ENCODE peak calls at places on chromosomes 5 and 9, in six cellular contexts. F is H9, U is IMR-90, W is mesenchymal stem cell, E is H1, M is neuronal stem cell. V is an unnamed sample.

GRCh38 chr5:1882337-1883119 is at the start of gene IRX4:
- DNase-seq in F (peak), U (peak), W (no peak), E (no peak), M (no peak), V (peak)

GRCh38 chr5:124847907-124848306 is 101.5 kb upstream of the ZNF608 start:
- DNase-seq in F (no peak), U (no peak), W (no peak), E (no peak), M (no peak), V (no peak)

GRCh38 chr5:148791696-148792095 is 34.7 kb upstream of the ADRB2 start:
- DNase-seq in F (no peak), U (no peak), W (no peak), E (no peak), M (no peak), V (no peak)

GRCh38 chr5:98128271-98128670 is 645.2 kb upstream of the RGMB start:
- DNase-seq in F (no peak), U (no peak), W (no peak), E (no peak), M (no peak), V (no peak)

GRCh38 chr9:32783168-32783891 is at the start of gene TMEM215:
- DNase-seq in F (peak), U (no peak), W (no peak), E (peak), M (peak), V (no peak)

GRCh38 chr9:13728121-13728520 is 448.6 kb upstream of the MPDZ start:
- DNase-seq in F (no peak), U (no peak), W (no peak), E (no peak), M (no peak), V (no peak)

GRCh38 chr5:121199238-121199999 is 652.3 kb upstream of the FTMT start:
- DNase-seq in F (no peak), U (peak), W (peak), E (no peak), M (no peak), V (no peak)

GRCh38 chr9:85269811-85270210 is 471.9 kb downstream of the AGTPBP1 start:
- DNase-seq in F (no peak), U (no peak), W (no peak), E (no peak), M (no peak), V (no peak)

GRCh38 chr5:154756203-154756870 is 1.2 kb downstream of the LARP1 start:
- DNase-seq in F (no peak), U (no peak), W (peak), E (no peak), M (peak), V (peak)

GRCh38 chr5:149141224-149141956 is at the start of gene ABLIM3:
- DNase-seq in F (peak), U (peak), W (peak), E (peak), M (peak), V (peak)

GRCh38 chr5:153445875-153446567 is 44.4 kb upstream of the GRIA1 start:
- DNase-seq in F (no peak), U (no peak), W (peak), E (no peak), M (no peak), V (no peak)

GRCh38 chr5:143776951-143777350 is 35.0 kb upstream of the HMHB1 start:
- DNase-seq in F (no peak), U (no peak), W (no peak), E (no peak), M (no peak), V (no peak)

GRCh38 chr5:149656576-149657182 is 73.4 kb upstream of the PPARGC1B start:
- DNase-seq in F (peak), U (no peak), W (no peak), E (peak), M (peak), V (peak)

DNA sequence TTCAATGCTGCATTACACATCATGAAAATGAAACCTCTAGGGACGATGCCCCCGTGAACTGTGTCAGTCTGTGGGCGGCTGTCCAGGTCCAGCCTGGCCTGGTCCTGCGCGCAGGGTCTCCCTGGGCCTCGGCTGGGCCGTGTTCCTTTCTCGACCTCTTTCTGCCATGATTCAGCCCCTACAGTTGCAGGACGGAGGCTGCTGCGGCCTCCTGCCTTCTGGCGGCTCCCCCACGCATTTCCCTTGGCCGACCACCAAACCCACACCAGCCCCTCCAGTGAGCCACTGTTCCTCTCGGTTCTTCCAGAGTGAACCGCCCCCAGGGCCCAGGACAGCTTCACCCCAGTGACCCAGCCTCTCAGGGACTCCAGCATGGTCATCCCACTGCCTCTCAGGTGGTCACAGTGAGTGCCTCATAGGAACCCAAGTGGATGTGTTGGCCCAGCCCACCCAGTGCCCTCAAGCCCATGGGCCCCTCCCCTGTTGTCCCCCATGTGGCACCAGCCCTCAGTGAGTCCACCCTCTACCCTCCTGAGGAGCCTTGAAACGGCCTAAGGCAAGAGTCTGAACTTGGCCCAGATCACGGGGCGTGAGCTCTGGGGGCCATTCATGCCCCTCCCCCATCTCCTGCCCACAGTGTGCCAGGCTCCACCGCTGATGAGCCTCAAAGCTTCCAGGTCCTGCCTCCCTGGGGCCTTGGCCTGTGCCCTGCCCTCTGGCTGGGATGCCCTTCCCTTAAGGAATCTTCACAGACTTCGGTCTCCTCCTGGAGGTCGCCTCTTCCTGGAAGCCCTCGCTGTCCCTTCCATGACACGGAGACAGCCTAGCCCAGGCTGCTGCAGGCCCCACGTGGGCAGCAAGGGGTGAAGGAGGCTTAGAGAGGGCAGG is 10.0 kb upstream of the CLIC3 start:
- DNase-seq in F (no peak), U (peak), W (no peak), E (no peak), M (no peak), V (no peak)
- H4K91ac ChIP-seq in F (no peak), U (no peak), W (no peak), E (no peak), M (no peak), V (no peak)

DNA sequence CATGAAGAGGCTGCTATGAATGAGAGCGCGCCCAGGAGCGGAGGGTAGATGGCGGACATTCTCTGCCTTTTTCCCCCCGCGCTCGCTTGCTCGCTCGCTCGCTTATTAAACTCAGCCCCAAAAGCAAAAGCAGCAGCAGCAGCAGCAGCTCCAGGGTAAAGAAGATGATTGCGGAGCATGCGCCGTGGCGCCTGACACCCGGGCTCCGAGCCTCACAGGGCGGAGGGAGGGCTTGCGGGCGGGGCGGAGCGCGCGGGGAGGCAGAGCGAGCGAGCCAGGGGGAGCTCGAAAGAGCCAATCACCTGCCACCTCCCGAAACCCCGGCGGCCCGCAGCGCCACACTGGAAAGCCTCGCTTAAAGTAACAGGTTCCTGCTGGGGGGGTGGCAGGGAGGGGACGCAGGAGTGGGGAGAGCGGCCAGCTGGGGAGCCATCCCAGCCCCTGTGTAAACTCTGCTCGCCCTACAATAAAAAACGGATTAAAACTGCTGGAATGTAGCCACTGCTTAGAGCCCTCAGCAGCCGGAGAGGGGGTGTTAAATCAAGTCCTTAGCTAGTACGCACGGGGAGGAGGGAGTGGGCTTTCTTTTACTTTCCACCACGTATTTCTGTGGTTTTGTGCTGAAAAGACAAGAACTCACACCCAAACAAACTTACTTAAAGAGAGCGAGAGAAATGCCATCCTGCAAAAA is at the start of gene MLLT3:
- DNase-seq in F (peak), U (peak), W (peak), E (peak), M (peak), V (peak)
- H3K23ac ChIP-seq in F (no peak), U (peak), W (peak), E (no peak), M (peak), V (no peak)

GRCh38 chr9:34380034-34380510 is 3.4 kb upstream of the MYORG start:
- DNase-seq in F (peak), U (no peak), W (peak), E (no peak), M (peak), V (no peak)
- H2AFZ ChIP-seq in F (no peak), U (peak), W (peak), E (peak), M (peak), V (peak)

GRCh38 chr9:99034149-99034548 is 70.8 kb upstream of the TGFBR1 start:
- DNase-seq in F (no peak), U (no peak), W (no peak), E (no peak), M (no peak), V (no peak)

GRCh38 chr9:99030082-99030481 is 74.8 kb upstream of the TGFBR1 start:
- DNase-seq in F (no peak), U (peak), W (peak), E (no peak), M (no peak), V (peak)

GRCh38 chr9:99030610-99031009 is 74.3 kb upstream of the TGFBR1 start:
- DNase-seq in F (no peak), U (no peak), W (no peak), E (no peak), M (no peak), V (peak)

GRCh38 chr9:99031319-99031718 is 73.6 kb upstream of the TGFBR1 start:
- DNase-seq in F (no peak), U (no peak), W (no peak), E (no peak), M (no peak), V (no peak)

GRCh38 chr9:99031994-99032393 is 72.9 kb upstream of the TGFBR1 start:
- DNase-seq in F (no peak), U (no peak), W (no peak), E (no peak), M (no peak), V (no peak)
- H4K91ac ChIP-seq in F (no peak), U (peak), W (no peak), E (no peak), M (no peak), V (no peak)

GRCh38 chr5:151571270-151572173 is 19.6 kb downstream of the FAT2 start:
- DNase-seq in F (no peak), U (no peak), W (no peak), E (no peak), M (no peak), V (no peak)
- H3K23ac ChIP-seq in F (no peak), U (no peak), W (no peak), E (no peak), M (no peak), V (no peak)

DNA sequence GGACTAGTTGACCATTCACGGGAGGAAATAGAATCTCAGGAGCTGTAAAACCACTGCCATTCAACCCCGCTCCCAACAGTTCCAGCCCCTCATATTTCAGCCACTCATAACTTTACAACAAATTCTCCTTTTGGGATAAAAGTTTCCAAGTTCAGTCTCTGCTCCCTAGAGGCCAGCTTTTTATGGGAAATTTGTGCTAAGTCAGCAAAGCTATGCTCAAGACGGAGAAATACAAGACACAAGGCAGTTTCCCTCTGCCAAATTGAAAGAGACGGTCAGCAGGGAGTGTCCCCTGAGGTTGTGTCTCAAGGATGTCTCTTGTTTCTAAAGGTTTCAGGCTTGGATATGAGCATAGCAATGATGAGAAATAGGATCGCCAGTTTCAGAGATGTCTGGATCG is 608.6 kb downstream of the CCDC171 start:
- DNase-seq in F (no peak), U (no peak), W (no peak), E (no peak), M (no peak), V (no peak)
- H2AFZ ChIP-seq in F (no peak), U (no peak), W (no peak), E (no peak), M (no peak), V (no peak)

GRCh38 chr9:109556061-109556460 is 58.0 kb upstream of the PTPN3 start:
- DNase-seq in F (no peak), U (no peak), W (no peak), E (no peak), M (no peak), V (peak)
- H4K91ac ChIP-seq in F (no peak), U (no peak), W (no peak), E (no peak), M (no peak), V (no peak)

DNA sequence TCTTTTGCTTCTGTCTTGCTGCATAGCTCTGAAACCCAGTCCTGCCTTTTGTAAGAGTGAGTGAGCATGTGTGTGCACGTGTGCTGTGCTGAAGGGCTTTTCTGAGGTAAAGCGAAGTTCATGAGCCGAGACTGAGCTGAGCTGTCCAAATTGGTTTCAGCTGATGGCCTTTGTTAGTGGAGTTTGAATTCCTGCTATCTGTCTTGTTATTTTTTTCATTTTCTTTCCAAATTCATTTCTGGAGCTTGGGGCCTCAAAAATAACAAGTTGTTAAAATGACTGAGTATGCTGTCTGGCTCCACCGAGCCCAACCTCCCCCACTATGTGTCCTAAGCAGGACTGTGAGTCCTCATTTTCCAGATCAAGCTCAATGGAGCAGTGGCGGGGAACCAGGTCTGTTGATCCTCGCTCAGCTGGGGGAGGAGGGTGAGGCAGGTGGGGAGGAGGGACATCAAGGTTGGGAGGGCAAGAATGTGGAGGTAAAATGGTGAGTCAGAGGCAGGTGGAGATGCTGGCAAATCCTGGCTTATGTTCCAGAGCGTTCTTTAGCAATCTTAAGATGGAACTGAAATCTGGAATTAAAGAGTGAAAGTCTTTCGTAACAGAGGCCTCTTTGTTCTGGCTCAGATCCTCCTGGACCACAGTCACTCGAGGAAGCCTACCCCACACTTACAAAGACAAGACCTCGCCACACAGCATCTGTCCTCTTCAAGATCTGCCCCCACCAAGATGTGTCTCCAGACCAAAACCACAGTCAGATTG is 63.9 kb downstream of the SREK1 start:
- DNase-seq in F (no peak), U (no peak), W (no peak), E (no peak), M (no peak), V (peak)
- H3K23ac ChIP-seq in F (no peak), U (no peak), W (no peak), E (no peak), M (no peak), V (no peak)

V was measured in trophoblast cell.